ENCODE peak calls at places on chromosomes 12 and 14, in ten cellular contexts. One of them, this sample, is unnamed.

GRCh38 chr14:54712371-54712998 is 145.6 kb downstream of the SAMD4A start:
- DNase-seq in adrenal gland: no peak
- DNase-seq in nephron progenitor cell: no peak
- DNase-seq in heart right ventricle: no peak
- DNase-seq in foreskin fibroblast: peak
- DNase-seq in B cell: no peak
- DNase-seq in OCI-LY7: peak
- DNase-seq in neural crest cell: no peak
- DNase-seq in fibroblast of pulmonary artery: peak
- DNase-seq in AG10803: peak
- DNase-seq in this sample: no peak

GRCh38 chr12:42933461-42934081 is 344.0 kb upstream of the PRICKLE1 start:
- DNase-seq in adrenal gland: no peak
- DNase-seq in nephron progenitor cell: no peak
- DNase-seq in heart right ventricle: no peak
- DNase-seq in foreskin fibroblast: no peak
- DNase-seq in B cell: no peak
- DNase-seq in OCI-LY7: no peak
- DNase-seq in neural crest cell: no peak
- DNase-seq in fibroblast of pulmonary artery: no peak
- DNase-seq in AG10803: no peak
- DNase-seq in this sample: no peak

GRCh38 chr14:103887557-103888115 is 40.3 kb upstream of the PPP1R13B start:
- DNase-seq in adrenal gland: no peak
- DNase-seq in nephron progenitor cell: no peak
- DNase-seq in heart right ventricle: no peak
- DNase-seq in foreskin fibroblast: no peak
- DNase-seq in B cell: no peak
- DNase-seq in OCI-LY7: no peak
- DNase-seq in neural crest cell: no peak
- DNase-seq in fibroblast of pulmonary artery: no peak
- DNase-seq in AG10803: no peak
- DNase-seq in this sample: no peak

GRCh38 chr14:68789002-68789797 is 3.7 kb downstream of the ZFP36L1 start:
- DNase-seq in adrenal gland: peak
- DNase-seq in nephron progenitor cell: peak
- DNase-seq in heart right ventricle: peak
- DNase-seq in foreskin fibroblast: peak
- DNase-seq in B cell: peak
- DNase-seq in OCI-LY7: peak
- DNase-seq in neural crest cell: peak
- DNase-seq in fibroblast of pulmonary artery: peak
- DNase-seq in AG10803: peak
- DNase-seq in this sample: peak

GRCh38 chr12:121300083-121300819 is 3.7 kb upstream of the CAMKK2 start:
- DNase-seq in adrenal gland: no peak
- DNase-seq in nephron progenitor cell: no peak
- DNase-seq in heart right ventricle: no peak
- DNase-seq in foreskin fibroblast: no peak
- DNase-seq in B cell: no peak
- DNase-seq in OCI-LY7: no peak
- DNase-seq in neural crest cell: no peak
- DNase-seq in fibroblast of pulmonary artery: no peak
- DNase-seq in AG10803: no peak
- DNase-seq in this sample: no peak

GRCh38 chr12:89064780-89065179 is 287.5 kb downstream of the DUSP6 start:
- DNase-seq in adrenal gland: no peak
- DNase-seq in nephron progenitor cell: no peak
- DNase-seq in heart right ventricle: no peak
- DNase-seq in foreskin fibroblast: peak
- DNase-seq in B cell: no peak
- DNase-seq in OCI-LY7: no peak
- DNase-seq in neural crest cell: no peak
- DNase-seq in fibroblast of pulmonary artery: peak
- DNase-seq in AG10803: no peak
- DNase-seq in this sample: no peak

GRCh38 chr14:97844042-97844441 is 1046.9 kb downstream of the VRK1 start:
- DNase-seq in adrenal gland: no peak
- DNase-seq in nephron progenitor cell: no peak
- DNase-seq in heart right ventricle: no peak
- DNase-seq in foreskin fibroblast: no peak
- DNase-seq in B cell: no peak
- DNase-seq in OCI-LY7: no peak
- DNase-seq in neural crest cell: no peak
- DNase-seq in fibroblast of pulmonary artery: no peak
- DNase-seq in AG10803: no peak
- DNase-seq in this sample: no peak

GRCh38 chr12:86772688-86773087 is 516.5 kb upstream of the MGAT4C start:
- DNase-seq in adrenal gland: no peak
- DNase-seq in nephron progenitor cell: no peak
- DNase-seq in heart right ventricle: no peak
- DNase-seq in foreskin fibroblast: peak
- DNase-seq in B cell: no peak
- DNase-seq in OCI-LY7: no peak
- DNase-seq in neural crest cell: no peak
- DNase-seq in fibroblast of pulmonary artery: no peak
- DNase-seq in AG10803: no peak
- DNase-seq in this sample: no peak

GRCh38 chr14:22106700-22107697 is 433.4 kb upstream of the OR4E1 start:
- DNase-seq in adrenal gland: no peak
- DNase-seq in nephron progenitor cell: no peak
- DNase-seq in heart right ventricle: no peak
- DNase-seq in foreskin fibroblast: no peak
- DNase-seq in B cell: no peak
- DNase-seq in OCI-LY7: no peak
- DNase-seq in neural crest cell: no peak
- DNase-seq in fibroblast of pulmonary artery: no peak
- DNase-seq in AG10803: no peak
- DNase-seq in this sample: no peak
- TF ChIP-seq CTCF in adrenal gland: no peak
- TF ChIP-seq CTCF in nephron progenitor cell: no peak
- TF ChIP-seq CTCF in heart right ventricle: no peak
- TF ChIP-seq CTCF in foreskin fibroblast: no peak
- TF ChIP-seq CTCF in B cell: no peak
- TF ChIP-seq CTCF in OCI-LY7: no peak
- TF ChIP-seq CTCF in neural crest cell: peak
- TF ChIP-seq CTCF in fibroblast of pulmonary artery: no peak
- TF ChIP-seq CTCF in AG10803: no peak
- TF ChIP-seq CTCF in this sample: no peak

DNA sequence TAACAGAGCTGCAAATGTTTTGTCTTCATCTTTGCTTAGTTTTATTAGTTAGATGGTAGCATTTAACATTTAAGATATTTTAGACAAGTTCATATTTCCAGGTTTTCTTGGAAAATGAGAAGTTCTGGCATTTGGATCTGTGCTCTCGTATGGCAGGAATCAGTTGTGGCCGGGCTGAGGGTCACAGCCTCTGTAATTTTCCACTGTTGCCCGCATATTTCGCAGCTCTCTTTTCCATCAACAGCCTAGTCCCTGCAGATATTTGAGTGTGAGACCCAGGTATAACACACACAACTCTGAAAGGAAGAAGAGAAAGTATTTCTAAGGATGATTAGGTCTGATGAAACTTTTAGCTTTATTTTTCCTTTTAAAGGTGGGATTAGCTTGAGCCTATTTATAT is 158.7 kb downstream of the C12orf50 start:
- DNase-seq in adrenal gland: no peak
- DNase-seq in nephron progenitor cell: no peak
- DNase-seq in heart right ventricle: no peak
- DNase-seq in foreskin fibroblast: no peak
- DNase-seq in B cell: no peak
- DNase-seq in OCI-LY7: no peak
- DNase-seq in neural crest cell: no peak
- DNase-seq in fibroblast of pulmonary artery: no peak
- DNase-seq in AG10803: no peak
- DNase-seq in this sample: no peak
- TF ChIP-seq CTCF in adrenal gland: no peak
- TF ChIP-seq CTCF in nephron progenitor cell: no peak
- TF ChIP-seq CTCF in heart right ventricle: no peak
- TF ChIP-seq CTCF in foreskin fibroblast: no peak
- TF ChIP-seq CTCF in B cell: no peak
- TF ChIP-seq CTCF in OCI-LY7: no peak
- TF ChIP-seq CTCF in neural crest cell: no peak
- TF ChIP-seq CTCF in fibroblast of pulmonary artery: no peak
- TF ChIP-seq CTCF in AG10803: no peak
- TF ChIP-seq CTCF in this sample: no peak

GRCh38 chr14:81331229-81332026 is 68.7 kb downstream of the STON2 start:
- DNase-seq in adrenal gland: no peak
- DNase-seq in nephron progenitor cell: no peak
- DNase-seq in heart right ventricle: no peak
- DNase-seq in foreskin fibroblast: no peak
- DNase-seq in B cell: no peak
- DNase-seq in OCI-LY7: no peak
- DNase-seq in neural crest cell: no peak
- DNase-seq in fibroblast of pulmonary artery: no peak
- DNase-seq in AG10803: no peak
- DNase-seq in this sample: no peak

GRCh38 chr14:81326451-81326850 is 73.7 kb downstream of the STON2 start:
- DNase-seq in adrenal gland: no peak
- DNase-seq in nephron progenitor cell: no peak
- DNase-seq in heart right ventricle: no peak
- DNase-seq in foreskin fibroblast: no peak
- DNase-seq in B cell: no peak
- DNase-seq in OCI-LY7: no peak
- DNase-seq in neural crest cell: no peak
- DNase-seq in fibroblast of pulmonary artery: no peak
- DNase-seq in AG10803: no peak
- DNase-seq in this sample: no peak

GRCh38 chr14:81332725-81333124 is 67.4 kb downstream of the STON2 start:
- DNase-seq in adrenal gland: no peak
- DNase-seq in nephron progenitor cell: no peak
- DNase-seq in heart right ventricle: no peak
- DNase-seq in foreskin fibroblast: no peak
- DNase-seq in B cell: no peak
- DNase-seq in OCI-LY7: no peak
- DNase-seq in neural crest cell: no peak
- DNase-seq in fibroblast of pulmonary artery: no peak
- DNase-seq in AG10803: no peak
- DNase-seq in this sample: no peak

GRCh38 chr14:81330619-81331122 is 69.5 kb downstream of the STON2 start:
- DNase-seq in adrenal gland: no peak
- DNase-seq in nephron progenitor cell: no peak
- DNase-seq in heart right ventricle: no peak
- DNase-seq in foreskin fibroblast: no peak
- DNase-seq in B cell: no peak
- DNase-seq in OCI-LY7: no peak
- DNase-seq in neural crest cell: no peak
- DNase-seq in fibroblast of pulmonary artery: no peak
- DNase-seq in AG10803: no peak
- DNase-seq in this sample: no peak

GRCh38 chr14:81329640-81330385 is 70.3 kb downstream of the STON2 start:
- DNase-seq in adrenal gland: no peak
- DNase-seq in nephron progenitor cell: no peak
- DNase-seq in heart right ventricle: no peak
- DNase-seq in foreskin fibroblast: no peak
- DNase-seq in B cell: no peak
- DNase-seq in OCI-LY7: no peak
- DNase-seq in neural crest cell: no peak
- DNase-seq in fibroblast of pulmonary artery: no peak
- DNase-seq in AG10803: no peak
- DNase-seq in this sample: no peak
- TF ChIP-seq CTCF in adrenal gland: no peak
- TF ChIP-seq CTCF in nephron progenitor cell: no peak
- TF ChIP-seq CTCF in heart right ventricle: no peak
- TF ChIP-seq CTCF in foreskin fibroblast: no peak
- TF ChIP-seq CTCF in B cell: no peak
- TF ChIP-seq CTCF in OCI-LY7: no peak
- TF ChIP-seq CTCF in neural crest cell: no peak
- TF ChIP-seq CTCF in fibroblast of pulmonary artery: no peak
- TF ChIP-seq CTCF in AG10803: no peak
- TF ChIP-seq CTCF in this sample: no peak

GRCh38 chr12:24605916-24606315 is 343.0 kb downstream of the BCAT1 start:
- DNase-seq in adrenal gland: no peak
- DNase-seq in nephron progenitor cell: no peak
- DNase-seq in heart right ventricle: no peak
- DNase-seq in foreskin fibroblast: no peak
- DNase-seq in B cell: no peak
- DNase-seq in OCI-LY7: no peak
- DNase-seq in neural crest cell: no peak
- DNase-seq in fibroblast of pulmonary artery: no peak
- DNase-seq in AG10803: no peak
- DNase-seq in this sample: no peak

GRCh38 chr12:24605466-24605865 is 343.4 kb downstream of the BCAT1 start:
- DNase-seq in adrenal gland: no peak
- DNase-seq in nephron progenitor cell: no peak
- DNase-seq in heart right ventricle: no peak
- DNase-seq in foreskin fibroblast: no peak
- DNase-seq in B cell: no peak
- DNase-seq in OCI-LY7: no peak
- DNase-seq in neural crest cell: no peak
- DNase-seq in fibroblast of pulmonary artery: no peak
- DNase-seq in AG10803: no peak
- DNase-seq in this sample: no peak

GRCh38 chr12:24603371-24603770 is 345.5 kb downstream of the BCAT1 start:
- DNase-seq in adrenal gland: no peak
- DNase-seq in nephron progenitor cell: no peak
- DNase-seq in heart right ventricle: no peak
- DNase-seq in foreskin fibroblast: no peak
- DNase-seq in B cell: no peak
- DNase-seq in OCI-LY7: no peak
- DNase-seq in neural crest cell: no peak
- DNase-seq in fibroblast of pulmonary artery: no peak
- DNase-seq in AG10803: no peak
- DNase-seq in this sample: no peak

GRCh38 chr12:24608637-24609285 is 340.1 kb downstream of the BCAT1 start:
- DNase-seq in adrenal gland: no peak
- DNase-seq in nephron progenitor cell: no peak
- DNase-seq in heart right ventricle: no peak
- DNase-seq in foreskin fibroblast: peak
- DNase-seq in B cell: no peak
- DNase-seq in OCI-LY7: no peak
- DNase-seq in neural crest cell: no peak
- DNase-seq in fibroblast of pulmonary artery: no peak
- DNase-seq in AG10803: no peak
- DNase-seq in this sample: no peak

GRCh38 chr12:24608108-24608507 is 340.8 kb downstream of the BCAT1 start:
- DNase-seq in adrenal gland: no peak
- DNase-seq in nephron progenitor cell: no peak
- DNase-seq in heart right ventricle: no peak
- DNase-seq in foreskin fibroblast: no peak
- DNase-seq in B cell: no peak
- DNase-seq in OCI-LY7: no peak
- DNase-seq in neural crest cell: no peak
- DNase-seq in fibroblast of pulmonary artery: no peak
- DNase-seq in AG10803: no peak
- DNase-seq in this sample: no peak
- TF ChIP-seq CTCF in adrenal gland: no peak
- TF ChIP-seq CTCF in nephron progenitor cell: no peak
- TF ChIP-seq CTCF in heart right ventricle: no peak
- TF ChIP-seq CTCF in foreskin fibroblast: no peak
- TF ChIP-seq CTCF in B cell: no peak
- TF ChIP-seq CTCF in OCI-LY7: no peak
- TF ChIP-seq CTCF in neural crest cell: no peak
- TF ChIP-seq CTCF in fibroblast of pulmonary artery: no peak
- TF ChIP-seq CTCF in AG10803: no peak
- TF ChIP-seq CTCF in this sample: no peak

This sample was measured in GM10248.